ENCODE peak calls at places on chromosomes 16 and 17, in six cellular contexts. O is ovary, S is sigmoid colon, Q is tibial nerve, G is A549, M is HepG2. F is an unnamed sample.
A peak's percentile ranks its signal among the peaks of the same experiment; 100 is the strongest.

GRCh38 chr16:1430759-1431496 is at the start of gene PERCC1:
- DNase-seq in O (no peak), S (no peak), Q (no peak), G (no peak), M (peak; percentile 87), F (peak; percentile 80)

GRCh38 chr16:49492090-49492801 is 118.6 kb downstream of the C16orf78 start:
- DNase-seq in O (peak; percentile 61), S (peak; percentile 73), Q (no peak), G (peak; percentile 15), M (no peak), F (peak; percentile 23)

GRCh38 chr16:67108931-67109406 is 772 bp upstream of the PHAF1 start:
- DNase-seq in O (no peak), S (no peak), Q (no peak), G (no peak), M (no peak), F (no peak)

GRCh38 chr17:71334041-71334781 is 786.6 kb upstream of the SOX9 start:
- DNase-seq in O (no peak), S (no peak), Q (no peak), G (no peak), M (no peak), F (no peak)

GRCh38 chr17:43809121-43809520 is 23.8 kb downstream of the MPP3 start:
- DNase-seq in O (no peak), S (no peak), Q (no peak), G (no peak), M (no peak), F (no peak)

GRCh38 chr17:33686171-33686570 is 393.1 kb upstream of the ASIC2 start:
- DNase-seq in O (no peak), S (no peak), Q (no peak), G (peak; percentile 28), M (no peak), F (no peak)

GRCh38 chr17:83007504-83008475 is 71.6 kb upstream of the METRNL start:
- DNase-seq in O (no peak), S (peak; percentile 34), Q (no peak), G (no peak), M (no peak), F (peak; percentile 59)

GRCh38 chr16:62700456-62701280 is 664.4 kb upstream of the CDH8 start:
- DNase-seq in O (no peak), S (no peak), Q (no peak), G (no peak), M (no peak), F (no peak)

GRCh38 chr16:3879258-3879886 is 1.1 kb downstream of the CREBBP start:
- DNase-seq in O (no peak), S (peak; percentile 69), Q (no peak), G (no peak), M (no peak), F (no peak)

GRCh38 chr16:47777191-47777590 is 316.1 kb downstream of the PHKB start:
- DNase-seq in O (no peak), S (no peak), Q (no peak), G (no peak), M (no peak), F (no peak)

GRCh38 chr16:56603589-56603988 is 4.8 kb upstream of the MT2A start:
- DNase-seq in O (no peak), S (no peak), Q (no peak), G (peak; percentile 78), M (peak; percentile 86), F (no peak)

GRCh38 chr16:49116873-49117272 is 164.8 kb downstream of the CBLN1 start:
- DNase-seq in O (no peak), S (no peak), Q (no peak), G (no peak), M (no peak), F (no peak)

GRCh38 chr17:63523256-63523869 is at the start of gene KCNH6:
- DNase-seq in O (no peak), S (no peak), Q (no peak), G (no peak), M (no peak), F (no peak)

GRCh38 chr17:57935833-57936807 is 19.1 kb downstream of the CUEDC1 start:
- DNase-seq in O (peak; percentile 48), S (peak; percentile 91), Q (no peak), G (no peak), M (peak; percentile 80), F (no peak)

GRCh38 chr17:37671813-37672544 is 28.7 kb upstream of the DDX52 start:
- DNase-seq in O (no peak), S (no peak), Q (no peak), G (peak; percentile 77), M (peak; percentile 85), F (no peak)

GRCh38 chr17:39636927-39637736 is at the start of gene STARD3:
- DNase-seq in O (peak; percentile 90), S (peak; percentile 96), Q (peak; percentile 87), G (peak; percentile 92), M (peak; percentile 83), F (peak; percentile 93)

GRCh38 chr16:143456-143855 is 5.0 kb upstream of the NPRL3 start:
- DNase-seq in O (no peak), S (no peak), Q (no peak), G (no peak), M (no peak), F (no peak)

GRCh38 chr16:54957403-54957802 is 26.7 kb downstream of the IRX5 start:
- DNase-seq in O (no peak), S (no peak), Q (no peak), G (peak; percentile 47), M (peak; percentile 20), F (no peak)

GRCh38 chr16:56506941-56507340 is 12.9 kb downstream of the BBS2 start:
- DNase-seq in O (no peak), S (no peak), Q (no peak), G (no peak), M (no peak), F (no peak)

GRCh38 chr17:17032131-17032692 is 10.0 kb upstream of the MPRIP start:
- DNase-seq in O (peak; percentile 38), S (peak; percentile 66), Q (no peak), G (peak; percentile 89), M (peak; percentile 64), F (peak; percentile 88)

GRCh38 chr16:24037335-24037734 is 201.6 kb downstream of the PRKCB start:
- DNase-seq in O (no peak), S (no peak), Q (no peak), G (no peak), M (no peak), F (no peak)

GRCh38 chr16:24041834-24042631 is 206.2 kb downstream of the PRKCB start:
- DNase-seq in O (no peak), S (no peak), Q (no peak), G (peak; percentile 65), M (peak; percentile 50), F (peak; percentile 48)

GRCh38 chr16:24036038-24036543 is 200.3 kb downstream of the PRKCB start:
- DNase-seq in O (no peak), S (no peak), Q (no peak), G (no peak), M (no peak), F (no peak)

GRCh38 chr16:24035127-24035842 is 199.5 kb downstream of the PRKCB start:
- DNase-seq in O (no peak), S (no peak), Q (no peak), G (no peak), M (no peak), F (peak; percentile 64)

DNA sequence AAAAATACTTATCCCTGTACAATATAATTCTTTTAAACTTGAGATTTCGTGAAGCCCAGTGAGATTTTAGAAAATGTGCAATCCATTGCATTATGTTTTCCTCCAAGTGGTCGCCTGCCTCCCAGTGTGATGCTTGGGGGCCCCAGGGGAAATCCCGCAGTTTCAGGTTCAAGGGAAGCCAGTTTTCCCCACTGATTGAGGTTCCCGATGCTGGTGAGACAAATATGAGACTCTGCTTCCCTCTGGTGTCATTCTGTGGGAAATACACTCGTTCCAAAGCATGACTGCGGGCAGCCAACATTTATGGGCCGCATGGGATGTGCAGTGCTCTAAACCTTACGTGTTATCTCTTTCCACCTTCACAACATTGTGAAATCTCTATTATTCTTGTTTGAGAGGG is 200.8 kb downstream of the PRKCB start:
- DNase-seq in O (no peak), S (no peak), Q (no peak), G (peak; percentile 48), M (peak; percentile 46), F (no peak)
- TF ChIP-seq CTCF in O (no peak), S (peak; percentile 62), Q (peak; percentile 32), G (peak; percentile 80), M (peak; percentile 92), F (peak; percentile 44)

DNA sequence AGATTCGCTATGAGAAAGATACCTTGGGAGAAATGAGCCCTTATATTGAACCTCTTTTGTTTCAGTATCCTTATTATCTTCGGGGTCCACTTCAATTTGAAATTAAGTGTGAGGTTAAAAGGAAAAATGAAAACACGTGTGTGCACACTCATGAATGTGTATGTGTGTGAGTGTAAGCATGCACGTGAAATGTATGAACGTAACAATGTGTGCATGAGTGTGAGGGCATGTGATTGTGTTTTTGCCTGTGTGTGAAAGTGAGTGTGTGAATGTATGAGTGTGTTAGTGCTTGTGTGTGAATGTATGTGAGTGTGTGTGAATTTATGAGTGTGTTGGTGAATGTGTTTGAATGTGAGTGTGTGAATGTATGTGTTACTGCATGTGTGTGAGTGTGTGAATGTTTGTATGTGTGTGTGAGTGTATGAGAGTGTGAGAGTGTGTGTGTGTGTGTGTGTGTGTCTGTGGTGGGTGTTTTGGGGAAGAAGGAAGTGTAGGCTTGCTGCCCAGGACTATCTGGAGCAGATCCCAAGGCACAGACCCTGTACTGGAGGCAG is 224.0 kb upstream of the CDH13 start:
- DNase-seq in O (no peak), S (no peak), Q (no peak), G (no peak), M (no peak), F (no peak)
- TF ChIP-seq EP300 in O (no peak), S (no peak), Q (no peak), G (no peak), M (no peak), F (no peak)

DNA sequence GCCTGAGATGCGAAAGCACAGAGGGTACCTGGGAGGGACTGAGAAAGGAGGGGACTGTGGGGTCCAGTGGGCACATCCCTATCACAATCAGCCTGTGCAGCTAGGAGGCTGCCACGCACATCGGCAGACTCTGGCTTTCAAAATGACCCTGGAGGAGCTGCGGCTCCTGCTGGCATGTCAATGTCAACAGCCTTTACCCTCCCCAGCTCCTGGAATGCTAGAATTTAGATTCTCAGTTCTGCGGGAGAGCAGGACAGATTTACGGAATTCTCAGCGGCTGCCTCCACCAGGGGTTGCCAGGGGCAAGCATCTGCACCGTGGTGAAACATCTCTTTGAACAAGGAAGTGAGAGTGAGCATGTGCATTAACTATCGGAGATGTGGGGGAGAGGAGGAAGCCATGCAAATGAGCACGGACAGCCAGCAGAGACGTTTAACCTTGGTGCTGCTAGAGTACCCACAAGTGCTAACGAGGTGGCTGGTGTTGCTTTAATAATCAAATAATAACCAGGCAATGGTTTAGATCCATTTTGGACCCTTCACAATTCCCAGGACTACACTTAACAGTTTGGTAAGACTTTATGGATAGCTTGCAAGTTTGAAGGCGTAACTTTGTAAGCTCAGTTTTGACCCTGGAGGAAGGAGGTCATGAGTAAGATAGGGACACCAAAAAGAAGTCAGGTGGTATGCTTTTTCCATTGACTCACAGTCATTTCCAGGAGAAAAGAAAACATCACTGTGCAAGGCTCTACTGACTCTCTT is 54.1 kb downstream of the XYLT1 start:
- DNase-seq in O (no peak), S (no peak), Q (no peak), G (no peak), M (no peak), F (no peak)
- TF ChIP-seq CTCF in O (no peak), S (no peak), Q (no peak), G (no peak), M (peak; percentile 10), F (no peak)

DNA sequence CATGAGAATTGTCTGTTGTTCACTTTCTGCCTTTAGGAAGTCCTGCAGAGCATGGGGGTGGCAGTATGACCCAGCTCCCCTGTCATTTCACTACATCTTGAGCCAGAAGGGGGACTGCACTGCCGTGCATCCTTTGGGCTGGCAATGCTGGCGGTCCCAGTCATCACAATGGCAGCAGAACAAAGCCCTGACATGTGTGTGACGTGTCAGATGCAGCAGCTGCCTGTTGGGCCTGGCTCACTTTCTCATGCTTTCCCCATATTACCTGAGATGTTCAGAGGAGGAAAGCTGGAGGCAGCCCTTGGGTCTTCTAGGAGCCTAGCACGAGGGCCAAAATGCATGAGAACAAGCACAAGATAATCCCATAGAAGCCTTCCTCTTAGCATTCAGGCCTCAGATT is 6.3 kb upstream of the ABAT start:
- DNase-seq in O (no peak), S (no peak), Q (no peak), G (no peak), M (no peak), F (no peak)
- TF ChIP-seq EP300 in O (no peak), S (no peak), Q (no peak), G (no peak), M (no peak), F (no peak)

F was measured in upper lobe of left lung.